ENCODE peak calls at places on chromosomes 2 and 18, in eight cellular contexts. One of them, this sample, is unnamed.

GRCh38 chr2:144052103-144052502 is 467.8 kb downstream of the ZEB2 start:
- DNase-seq in H1: no peak
- DNase-seq in GM23338: no peak
- DNase-seq in neural progenitor cell: no peak
- DNase-seq in HCT116: no peak
- DNase-seq in SK-N-SH: no peak
- DNase-seq in A549: no peak
- DNase-seq in mesenchymal stem cell: no peak
- DNase-seq in this sample: no peak

GRCh38 chr2:28356095-28356911 is 36.4 kb upstream of the FOSL2 start:
- DNase-seq in neural progenitor cell: peak
- DNase-seq in mesenchymal stem cell: peak
- DNase-seq in A549: peak
- DNase-seq in H1: no peak
- DNase-seq in SK-N-SH: peak
- DNase-seq in HCT116: no peak
- DNase-seq in GM23338: no peak
- DNase-seq in this sample: peak

GRCh38 chr2:69993048-69993565 is 31.7 kb upstream of the ASPRV1 start:
- DNase-seq in GM23338: no peak
- DNase-seq in mesenchymal stem cell: no peak
- DNase-seq in H1: no peak
- DNase-seq in HCT116: no peak
- DNase-seq in A549: no peak
- DNase-seq in neural progenitor cell: no peak
- DNase-seq in SK-N-SH: no peak
- DNase-seq in this sample: no peak

GRCh38 chr2:139674577-139674976 is 894.4 kb upstream of the NXPH2 start:
- DNase-seq in H1: no peak
- DNase-seq in HCT116: no peak
- DNase-seq in A549: no peak
- DNase-seq in GM23338: no peak
- DNase-seq in mesenchymal stem cell: no peak
- DNase-seq in neural progenitor cell: no peak
- DNase-seq in SK-N-SH: no peak
- DNase-seq in this sample: no peak

GRCh38 chr2:10162586-10163497 is 40.3 kb downstream of the RRM2 start:
- DNase-seq in mesenchymal stem cell: no peak
- DNase-seq in GM23338: peak
- DNase-seq in SK-N-SH: peak
- DNase-seq in A549: peak
- DNase-seq in HCT116: no peak
- DNase-seq in neural progenitor cell: peak
- DNase-seq in H1: no peak
- DNase-seq in this sample: no peak

GRCh38 chr18:63078471-63078870 is 241.1 kb downstream of the BCL2 start:
- DNase-seq in HCT116: no peak
- DNase-seq in neural progenitor cell: no peak
- DNase-seq in GM23338: no peak
- DNase-seq in H1: no peak
- DNase-seq in SK-N-SH: no peak
- DNase-seq in mesenchymal stem cell: no peak
- DNase-seq in A549: no peak
- DNase-seq in this sample: no peak

GRCh38 chr2:158099716-158100115 is 2.0 kb upstream of the UPP2 start:
- DNase-seq in mesenchymal stem cell: no peak
- DNase-seq in H1: no peak
- DNase-seq in neural progenitor cell: no peak
- DNase-seq in SK-N-SH: no peak
- DNase-seq in A549: peak
- DNase-seq in HCT116: no peak
- DNase-seq in GM23338: no peak
- DNase-seq in this sample: no peak

GRCh38 chr2:119367472-119368099 is 809 bp downstream of the DBI start:
- DNase-seq in mesenchymal stem cell: peak
- DNase-seq in A549: peak
- DNase-seq in H1: no peak
- DNase-seq in neural progenitor cell: peak
- DNase-seq in GM23338: peak
- DNase-seq in HCT116: no peak
- DNase-seq in SK-N-SH: peak
- DNase-seq in this sample: no peak

GRCh38 chr2:165778653-165779451 is 15.2 kb downstream of the GALNT3 start:
- DNase-seq in GM23338: peak
- DNase-seq in A549: peak
- DNase-seq in H1: no peak
- DNase-seq in neural progenitor cell: peak
- DNase-seq in mesenchymal stem cell: no peak
- DNase-seq in HCT116: no peak
- DNase-seq in SK-N-SH: no peak
- DNase-seq in this sample: no peak

GRCh38 chr2:235556086-235556485 is 62.2 kb downstream of the AGAP1 start:
- DNase-seq in GM23338: no peak
- DNase-seq in HCT116: no peak
- DNase-seq in H1: no peak
- DNase-seq in mesenchymal stem cell: no peak
- DNase-seq in neural progenitor cell: no peak
- DNase-seq in A549: no peak
- DNase-seq in SK-N-SH: no peak
- DNase-seq in this sample: no peak

GRCh38 chr2:12059616-12060441 is 313.4 kb downstream of the LPIN1 start:
- DNase-seq in H1: no peak
- DNase-seq in GM23338: no peak
- DNase-seq in neural progenitor cell: no peak
- DNase-seq in SK-N-SH: no peak
- DNase-seq in HCT116: no peak
- DNase-seq in mesenchymal stem cell: peak
- DNase-seq in A549: no peak
- DNase-seq in this sample: no peak

GRCh38 chr2:119233326-119234020 is 9.8 kb downstream of the STEAP3 start:
- DNase-seq in GM23338: no peak
- DNase-seq in HCT116: no peak
- DNase-seq in neural progenitor cell: no peak
- DNase-seq in SK-N-SH: no peak
- DNase-seq in A549: no peak
- DNase-seq in H1: no peak
- DNase-seq in mesenchymal stem cell: peak
- DNase-seq in this sample: no peak

GRCh38 chr2:112836695-112837117 is at the start of gene IL1B:
- DNase-seq in H1: no peak
- DNase-seq in SK-N-SH: no peak
- DNase-seq in GM23338: no peak
- DNase-seq in neural progenitor cell: no peak
- DNase-seq in A549: peak
- DNase-seq in mesenchymal stem cell: peak
- DNase-seq in HCT116: no peak
- DNase-seq in this sample: no peak

GRCh38 chr2:193695367-193695766 is 1500.6 kb upstream of the TMEFF2 start:
- DNase-seq in GM23338: peak
- DNase-seq in A549: peak
- DNase-seq in HCT116: peak
- DNase-seq in H1: no peak
- DNase-seq in SK-N-SH: peak
- DNase-seq in mesenchymal stem cell: peak
- DNase-seq in neural progenitor cell: peak
- DNase-seq in this sample: no peak

GRCh38 chr2:109112-109809 is 63.0 kb upstream of the FAM110C start:
- DNase-seq in neural progenitor cell: no peak
- DNase-seq in GM23338: no peak
- DNase-seq in mesenchymal stem cell: no peak
- DNase-seq in HCT116: no peak
- DNase-seq in SK-N-SH: no peak
- DNase-seq in A549: no peak
- DNase-seq in H1: no peak
- DNase-seq in this sample: no peak

GRCh38 chr2:100137877-100138570 is 4.4 kb downstream of the AFF3 start:
- DNase-seq in H1: no peak
- DNase-seq in SK-N-SH: peak
- DNase-seq in A549: no peak
- DNase-seq in mesenchymal stem cell: no peak
- DNase-seq in GM23338: no peak
- DNase-seq in HCT116: no peak
- DNase-seq in neural progenitor cell: no peak
- DNase-seq in this sample: no peak

GRCh38 chr2:191675807-191676667 is 1.9 kb upstream of the NABP1 start:
- DNase-seq in SK-N-SH: no peak
- DNase-seq in H1: no peak
- DNase-seq in GM23338: peak
- DNase-seq in neural progenitor cell: no peak
- DNase-seq in mesenchymal stem cell: no peak
- DNase-seq in HCT116: no peak
- DNase-seq in A549: no peak
- DNase-seq in this sample: no peak

GRCh38 chr2:46535360-46535759 is 56.0 kb downstream of the TMEM247 start:
- DNase-seq in neural progenitor cell: no peak
- DNase-seq in A549: no peak
- DNase-seq in GM23338: no peak
- DNase-seq in SK-N-SH: no peak
- DNase-seq in H1: no peak
- DNase-seq in mesenchymal stem cell: no peak
- DNase-seq in HCT116: no peak
- DNase-seq in this sample: no peak

GRCh38 chr2:101779190-101779589 is 81.7 kb downstream of the MAP4K4 start:
- DNase-seq in GM23338: no peak
- DNase-seq in neural progenitor cell: no peak
- DNase-seq in SK-N-SH: no peak
- DNase-seq in H1: no peak
- DNase-seq in HCT116: no peak
- DNase-seq in mesenchymal stem cell: no peak
- DNase-seq in A549: no peak
- DNase-seq in this sample: no peak
- H3K4me2 ChIP-seq in GM23338: no peak
- H3K4me2 ChIP-seq in neural progenitor cell: no peak
- H3K4me2 ChIP-seq in SK-N-SH: no peak
- H3K4me2 ChIP-seq in H1: no peak
- H3K4me2 ChIP-seq in HCT116: no peak
- H3K4me2 ChIP-seq in mesenchymal stem cell: no peak
- H3K4me2 ChIP-seq in A549: no peak
- H3K4me2 ChIP-seq in this sample: no peak

DNA sequence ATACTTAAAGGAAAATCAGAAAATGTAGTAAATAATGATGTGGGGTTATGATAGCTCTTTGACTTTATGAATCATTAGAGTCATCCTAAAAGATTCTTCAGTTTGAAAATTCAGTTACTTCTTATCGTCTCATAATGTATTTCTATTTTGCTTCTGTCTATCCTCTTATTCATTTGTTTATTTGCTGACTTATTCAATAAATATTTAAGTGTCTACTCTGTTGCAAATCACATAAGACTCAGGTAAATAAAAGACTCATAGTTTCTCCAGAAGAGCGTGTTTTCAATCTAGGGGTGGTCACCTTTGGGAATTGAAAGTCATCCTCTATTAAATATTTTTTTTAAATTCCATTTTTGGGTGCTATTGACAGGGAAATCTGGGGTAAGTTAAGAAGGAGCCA is 69.1 kb upstream of the RBMS1 start:
- DNase-seq in neural progenitor cell: no peak
- DNase-seq in A549: peak
- DNase-seq in HCT116: no peak
- DNase-seq in SK-N-SH: no peak
- DNase-seq in mesenchymal stem cell: no peak
- DNase-seq in H1: no peak
- DNase-seq in GM23338: no peak
- DNase-seq in this sample: no peak
- H3K4me2 ChIP-seq in neural progenitor cell: no peak
- H3K4me2 ChIP-seq in A549: peak
- H3K4me2 ChIP-seq in HCT116: no peak
- H3K4me2 ChIP-seq in SK-N-SH: no peak
- H3K4me2 ChIP-seq in mesenchymal stem cell: no peak
- H3K4me2 ChIP-seq in H1: no peak
- H3K4me2 ChIP-seq in GM23338: no peak
- H3K4me2 ChIP-seq in this sample: no peak

DNA sequence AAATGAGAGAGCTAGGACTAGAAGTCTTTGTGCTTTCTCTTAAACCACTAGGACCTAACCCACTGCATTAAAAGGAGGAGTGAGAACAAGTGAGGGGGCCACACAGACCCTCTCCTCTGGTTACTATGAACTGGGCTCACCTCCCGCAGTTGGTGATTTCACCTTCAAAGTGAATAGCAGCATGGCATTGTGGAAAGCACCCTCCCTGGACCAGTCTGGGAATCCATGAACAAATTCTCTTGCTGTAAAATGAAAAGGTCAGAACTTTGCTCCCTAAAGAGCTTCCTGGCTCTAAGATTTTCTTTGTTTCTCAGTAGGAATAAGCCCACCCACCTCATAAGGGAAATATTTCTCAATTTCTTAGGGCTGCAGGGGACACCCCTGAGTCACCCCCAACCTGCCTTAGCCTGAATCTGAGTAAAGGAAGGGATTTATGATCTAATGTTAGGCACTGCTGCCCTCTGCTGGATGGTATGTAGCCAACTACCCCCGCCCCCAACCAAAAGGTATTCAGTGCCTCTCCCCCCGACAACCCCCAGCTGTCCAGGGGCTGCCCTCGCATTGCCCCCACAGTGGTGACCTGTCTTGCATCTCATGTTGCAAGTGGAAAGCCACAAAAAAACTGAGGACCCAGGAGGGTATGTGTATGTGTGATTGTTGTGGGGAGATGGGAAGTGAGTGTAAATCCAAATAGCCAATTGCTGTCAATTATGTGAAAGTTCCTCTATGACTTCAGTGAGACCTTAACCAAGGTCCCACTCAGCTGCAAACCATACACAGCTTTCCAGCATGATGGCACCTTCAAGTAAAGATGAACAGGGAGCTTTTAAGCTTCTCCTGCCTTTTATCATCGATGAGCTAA is 230.9 kb upstream of the SLC14A2 start:
- DNase-seq in neural progenitor cell: peak
- DNase-seq in HCT116: peak
- DNase-seq in mesenchymal stem cell: peak
- DNase-seq in GM23338: peak
- DNase-seq in A549: peak
- DNase-seq in SK-N-SH: peak
- DNase-seq in H1: peak
- DNase-seq in this sample: no peak
- H3K4me2 ChIP-seq in neural progenitor cell: no peak
- H3K4me2 ChIP-seq in HCT116: no peak
- H3K4me2 ChIP-seq in mesenchymal stem cell: no peak
- H3K4me2 ChIP-seq in GM23338: no peak
- H3K4me2 ChIP-seq in A549: no peak
- H3K4me2 ChIP-seq in SK-N-SH: no peak
- H3K4me2 ChIP-seq in H1: no peak
- H3K4me2 ChIP-seq in this sample: no peak

DNA sequence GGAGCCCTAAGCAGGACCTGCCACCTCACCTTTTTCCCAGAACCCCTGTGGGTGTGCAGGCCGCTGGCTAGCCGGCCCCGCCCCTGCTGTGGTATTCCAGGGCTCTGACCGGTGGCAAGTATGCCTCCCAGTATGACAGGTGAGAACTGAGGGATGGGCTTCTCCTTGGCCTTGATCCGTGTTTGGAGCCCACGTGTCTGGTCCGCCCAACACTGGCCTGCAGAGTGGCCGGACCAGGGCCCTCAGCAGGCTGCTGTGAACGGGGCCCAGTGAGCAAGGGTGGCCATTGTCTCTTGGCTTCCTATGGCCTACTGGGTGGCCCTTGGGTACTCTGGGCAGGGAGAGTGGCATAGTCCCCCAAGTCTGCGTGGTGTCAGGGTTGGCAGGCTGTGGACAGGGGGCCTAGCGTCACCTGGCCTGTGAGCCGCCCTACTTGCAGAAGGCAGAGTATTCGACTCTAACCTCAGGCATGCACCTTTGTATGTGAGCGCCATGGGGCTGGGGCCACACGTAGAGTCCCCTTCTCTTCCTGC is 1.8 kb downstream of the RNPEPL1 start:
- DNase-seq in SK-N-SH: no peak
- DNase-seq in HCT116: no peak
- DNase-seq in H1: no peak
- DNase-seq in GM23338: no peak
- DNase-seq in neural progenitor cell: no peak
- DNase-seq in mesenchymal stem cell: no peak
- DNase-seq in A549: no peak
- DNase-seq in this sample: no peak
- H3K4me2 ChIP-seq in SK-N-SH: peak
- H3K4me2 ChIP-seq in HCT116: peak
- H3K4me2 ChIP-seq in H1: no peak
- H3K4me2 ChIP-seq in GM23338: no peak
- H3K4me2 ChIP-seq in neural progenitor cell: no peak
- H3K4me2 ChIP-seq in mesenchymal stem cell: no peak
- H3K4me2 ChIP-seq in A549: peak
- H3K4me2 ChIP-seq in this sample: peak